ENCODE peak calls at places on chromosomes 11 and 22, in four cellular contexts. K, H, M and J are unnamed samples.

GRCh38 chr11:72220696-72221363 is 3.7 kb upstream of the INPPL1 start:
- DNase-seq in H (no peak), K (no peak), M (no peak), J (no peak)

GRCh38 chr11:10303558-10304363 is 1.1 kb upstream of the ADM start:
- DNase-seq in K (no peak), M (peak; percentile 66), H (no peak), J (peak; percentile 89)

GRCh38 chr11:19116971-19117759 is at the start of gene ZDHHC13:
- DNase-seq in M (peak; percentile 92), K (peak; percentile 93), H (peak; percentile 94), J (peak; percentile 85)

GRCh38 chr11:2129323-2129698 is 9.9 kb downstream of the IGF2 start:
- DNase-seq in H (no peak), K (no peak), M (peak; percentile 20), J (no peak)

GRCh38 chr22:33659423-33659822 is 260.9 kb downstream of the LARGE1 start:
- DNase-seq in H (peak; percentile 44), K (peak; percentile 36), M (no peak), J (no peak)

GRCh38 chr22:33105501-33105911 is 47.3 kb upstream of the SYN3 start:
- DNase-seq in H (no peak), K (no peak), M (no peak), J (no peak)

GRCh38 chr11:116513894-116514293 is 258.9 kb downstream of the BUD13 start:
- DNase-seq in K (no peak), H (no peak), M (no peak), J (no peak)

GRCh38 chr11:72740060-72740424 is 12.2 kb downstream of the ARAP1 start:
- DNase-seq in H (no peak), K (no peak), M (peak; percentile 30), J (no peak)

GRCh38 chr22:19398206-19398605 is 33.3 kb downstream of the HIRA start:
- DNase-seq in M (no peak), K (no peak), H (no peak), J (no peak)

GRCh38 chr22:24046024-24046423 is 34.9 kb downstream of the CABIN1 start:
- DNase-seq in K (no peak), H (no peak), M (no peak), J (no peak)

GRCh38 chr11:115087791-115088190 is 409.5 kb downstream of the NXPE2 start:
- DNase-seq in K (no peak), M (no peak), H (no peak), J (no peak)

GRCh38 chr22:24807284-24807950 is 1.4 kb downstream of the SGSM1 start:
- DNase-seq in M (no peak), K (no peak), H (peak; percentile 75), J (no peak)

GRCh38 chr22:44697423-44698179 is 4.4 kb upstream of the PRR5 start:
- DNase-seq in H (peak; percentile 69), K (peak; percentile 68), M (peak; percentile 87), J (peak; percentile 73)

GRCh38 chr11:81840375-81840774 is 893.3 kb downstream of the FAM181B start:
- DNase-seq in H (no peak), M (no peak), K (no peak), J (no peak)

GRCh38 chr11:79209540-79210266 is 231.1 kb downstream of the TENM4 start:
- DNase-seq in K (no peak), H (peak; percentile 27), M (no peak), J (no peak)

GRCh38 chr11:108472681-108473080 is 5.4 kb upstream of the C11orf65 start:
- DNase-seq in K (no peak), H (no peak), M (no peak), J (no peak)

GRCh38 chr11:122709042-122709760 is 53.7 kb downstream of the UBASH3B start:
- DNase-seq in M (no peak), K (no peak), H (no peak), J (peak; percentile 86)

GRCh38 chr11:92306966-92307504 is 82.4 kb downstream of the FAT3 start:
- DNase-seq in K (no peak), M (no peak), H (no peak), J (no peak)

GRCh38 chr11:119019996-119020395 is 1.4 kb downstream of the TRAPPC4 start:
- DNase-seq in K (no peak), M (no peak), H (no peak), J (no peak)

GRCh38 chr22:22318723-22319465 is 74.3 kb downstream of the VPREB1 start:
- DNase-seq in M (no peak), K (no peak), H (no peak), J (no peak)

GRCh38 chr11:124536520-124536919 is 6.9 kb downstream of the OR8B12 start:
- DNase-seq in M (no peak), K (peak; percentile 32), H (peak; percentile 75), J (no peak)

GRCh38 chr22:44924724-44925123 is 85.1 kb downstream of the PHF21B start:
- DNase-seq in M (no peak), H (no peak), K (no peak), J (no peak)

GRCh38 chr11:6559375-6559774 is 44.0 kb downstream of the RRP8 start:
- DNase-seq in K (no peak), M (no peak), H (no peak), J (no peak)

GRCh38 chr11:122343247-122343646 is 227.2 kb upstream of the BLID start:
- DNase-seq in M (no peak), K (no peak), H (no peak), J (no peak)

GRCh38 chr11:14619580-14619979 is 24.0 kb upstream of the PDE3B start:
- DNase-seq in K (no peak), H (no peak), M (no peak), J (no peak)

GRCh38 chr11:116641561-116642045 is 131.2 kb downstream of the BUD13 start:
- DNase-seq in K (peak; percentile 14), H (no peak), M (no peak), J (no peak)

GRCh38 chr22:40524392-40525249 is 111.9 kb downstream of the MRTFA start:
- DNase-seq in M (no peak), K (no peak), H (no peak), J (no peak)

GRCh38 chr22:29630180-29630498 is 26.7 kb downstream of the NF2 start:
- DNase-seq in H (no peak), K (no peak), M (no peak), J (no peak)

GRCh38 chr11:30225642-30226041 is 5.2 kb upstream of the FSHB start:
- DNase-seq in H (no peak), K (no peak), M (no peak), J (no peak)

DNA sequence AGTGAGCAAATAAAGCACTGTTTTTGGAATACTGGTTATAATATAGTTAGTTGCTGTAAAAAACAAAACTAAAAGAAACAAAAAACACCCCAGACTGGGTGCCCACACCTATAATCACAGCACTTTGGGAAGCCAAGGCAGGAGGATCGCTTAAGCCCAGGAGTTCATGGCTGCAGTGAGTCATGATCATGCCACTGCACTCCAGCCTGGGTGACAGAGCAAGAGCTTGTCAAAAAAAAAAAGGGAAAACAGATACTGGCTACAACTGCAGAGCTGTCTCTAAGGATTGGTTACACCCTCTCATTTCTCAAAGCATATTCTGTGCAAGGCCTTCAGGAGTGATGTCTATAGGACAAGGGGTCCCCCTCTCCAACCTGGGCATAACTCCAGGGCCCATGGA is 14.6 kb upstream of the STK33 start:
- DNase-seq in M (no peak), K (no peak), H (no peak), J (no peak)
- TF ChIP-seq CTCF in M (no peak), K (no peak), H (no peak), J (no peak)

DNA sequence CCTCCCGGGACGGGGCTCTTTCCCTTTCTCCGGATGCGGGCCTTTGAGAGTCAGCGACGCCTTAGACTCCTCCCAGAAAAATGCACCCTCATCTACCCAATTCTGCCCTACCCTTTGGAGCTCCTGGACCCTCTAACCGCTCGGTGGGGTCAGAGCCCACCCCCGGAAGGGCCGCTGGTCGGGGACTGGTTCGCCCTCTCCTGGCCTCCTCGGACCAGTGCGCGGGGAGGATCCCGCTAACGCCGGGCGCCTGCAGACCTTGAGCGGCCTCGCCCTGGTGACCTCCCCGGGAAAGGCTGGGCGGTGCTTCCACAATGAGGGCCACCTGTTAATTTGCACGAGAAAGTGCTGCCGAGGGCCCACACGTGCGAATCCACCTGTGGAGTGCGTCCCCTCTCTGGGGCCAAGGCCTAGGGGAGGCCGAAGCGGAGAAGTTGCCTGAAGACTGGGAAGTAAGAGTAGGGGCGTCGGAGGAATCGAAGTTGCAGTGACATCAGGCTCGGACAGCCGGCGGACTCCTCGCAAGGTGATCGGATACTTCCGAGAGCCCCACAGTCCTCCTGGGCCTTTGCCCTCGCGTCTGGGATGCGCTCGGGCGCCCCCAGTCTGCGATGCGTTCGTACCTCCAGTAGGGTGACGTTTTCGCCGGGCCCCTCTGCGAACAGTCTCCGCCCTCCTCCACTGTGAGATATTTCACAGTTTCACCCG is 61.5 kb downstream of the ENDOD1 start:
- DNase-seq in H (peak; percentile 91), M (peak; percentile 92), K (peak; percentile 92), J (peak; percentile 89)
- TF ChIP-seq CTCF in H (peak; percentile 98), M (peak; percentile 82), K (peak; percentile 78), J (peak; percentile 90)

GRCh38 chr11:34501962-34502361 is 11.6 kb downstream of the ELF5 start:
- DNase-seq in K (no peak), M (no peak), H (no peak), J (no peak)

GRCh38 chr11:34505874-34506273 is 7.7 kb downstream of the ELF5 start:
- DNase-seq in H (no peak), K (no peak), M (no peak), J (no peak)

GRCh38 chr11:34501500-34501899 is 12.1 kb downstream of the ELF5 start:
- DNase-seq in K (no peak), M (no peak), H (peak; percentile 32), J (no peak)

GRCh38 chr11:34499719-34500505 is 13.7 kb downstream of the ELF5 start:
- DNase-seq in M (no peak), K (no peak), H (no peak), J (no peak)

DNA sequence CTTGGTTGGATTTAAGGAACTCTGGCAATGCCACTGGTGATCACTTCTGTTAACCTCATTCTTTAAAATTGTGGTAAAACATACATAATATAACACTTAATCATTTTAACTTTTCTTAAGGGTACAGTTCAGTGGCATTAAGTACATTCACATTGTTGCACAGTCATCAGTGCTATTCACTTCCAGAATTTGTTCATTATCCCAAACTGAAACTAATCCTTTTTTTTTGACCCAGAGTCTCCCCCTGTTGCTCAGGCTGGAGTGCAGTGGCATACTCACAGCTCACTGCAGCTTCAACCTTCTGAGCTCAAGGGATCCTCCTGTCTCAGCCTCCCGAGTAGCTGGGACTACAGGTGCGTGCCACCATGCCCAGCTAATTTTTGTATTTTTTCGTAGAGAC is 10.6 kb downstream of the ELF5 start:
- DNase-seq in K (no peak), M (no peak), H (no peak), J (no peak)
- TF ChIP-seq CTCF in K (no peak), M (no peak), H (no peak), J (no peak)

GRCh38 chr11:32186118-32186517 is 95.2 kb downstream of the RCN1 start:
- DNase-seq in H (no peak), M (no peak), K (no peak), J (no peak)
- TF ChIP-seq CTCF in H (no peak), M (no peak), K (no peak), J (no peak)

DNA sequence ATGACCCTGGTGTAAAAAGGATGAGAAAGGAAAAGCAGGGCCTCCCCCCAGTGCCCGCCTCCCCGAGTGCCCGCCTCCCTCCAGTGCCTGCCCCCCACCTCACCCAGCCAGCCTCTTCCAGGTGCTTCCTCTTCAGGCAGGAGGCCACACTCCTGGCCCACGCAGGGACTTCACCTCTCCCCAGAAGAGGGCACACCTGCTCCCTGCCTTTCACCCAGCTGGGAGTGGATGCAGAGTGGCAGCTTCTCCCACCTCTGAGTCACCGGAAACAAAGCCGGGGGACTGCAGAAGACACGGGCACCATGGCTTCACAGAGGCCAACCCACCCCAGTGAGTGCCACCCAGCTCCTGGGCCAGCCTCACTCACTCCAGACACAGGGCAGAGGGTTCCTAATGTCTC is 16.1 kb downstream of the CPT1A start:
- DNase-seq in K (no peak), M (no peak), H (no peak), J (no peak)
- TF ChIP-seq CTCF in K (no peak), M (no peak), H (no peak), J (no peak)